ENCODE peak calls at places on chromosomes 3 and 15, in nine cellular contexts. One of them, this sample, is unnamed.

GRCh38 chr3:72100626-72101187 is 315.8 kb upstream of the PROK2 start:
- DNase-seq in adrenal gland: peak
- DNase-seq in left ventricle myocardium inferior: peak
- DNase-seq in dorsolateral prefrontal cortex: peak
- DNase-seq in Calu3: peak
- DNase-seq in GM13976: peak
- DNase-seq in neural progenitor cell: peak
- DNase-seq in HL-60: peak
- DNase-seq in activated B cell treated with CpG ODN at 0.5 μM for 24 hours: peak
- DNase-seq in this sample: peak

GRCh38 chr3:20622304-20622703 is 436.3 kb upstream of the SGO1 start:
- DNase-seq in Calu3: no peak
- DNase-seq in GM13976: no peak
- DNase-seq in activated B cell treated with CpG ODN at 0.5 μM for 24 hours: no peak
- DNase-seq in HL-60: no peak
- DNase-seq in adrenal gland: no peak
- DNase-seq in dorsolateral prefrontal cortex: no peak
- DNase-seq in neural progenitor cell: no peak
- DNase-seq in left ventricle myocardium inferior: no peak
- DNase-seq in this sample: no peak

GRCh38 chr3:106018929-106019328 is 150.1 kb upstream of the CBLB start:
- DNase-seq in HL-60: no peak
- DNase-seq in neural progenitor cell: no peak
- DNase-seq in adrenal gland: no peak
- DNase-seq in dorsolateral prefrontal cortex: no peak
- DNase-seq in activated B cell treated with CpG ODN at 0.5 μM for 24 hours: no peak
- DNase-seq in GM13976: no peak
- DNase-seq in Calu3: no peak
- DNase-seq in left ventricle myocardium inferior: no peak
- DNase-seq in this sample: no peak

GRCh38 chr3:57637391-57637790 is 40.2 kb upstream of the ARF4 start:
- DNase-seq in Calu3: no peak
- DNase-seq in activated B cell treated with CpG ODN at 0.5 μM for 24 hours: no peak
- DNase-seq in HL-60: no peak
- DNase-seq in dorsolateral prefrontal cortex: no peak
- DNase-seq in neural progenitor cell: no peak
- DNase-seq in left ventricle myocardium inferior: no peak
- DNase-seq in adrenal gland: no peak
- DNase-seq in GM13976: no peak
- DNase-seq in this sample: no peak

GRCh38 chr15:45794768-45795486 is 160.1 kb downstream of the SQOR start:
- DNase-seq in left ventricle myocardium inferior: no peak
- DNase-seq in GM13976: no peak
- DNase-seq in Calu3: no peak
- DNase-seq in activated B cell treated with CpG ODN at 0.5 μM for 24 hours: no peak
- DNase-seq in HL-60: no peak
- DNase-seq in dorsolateral prefrontal cortex: no peak
- DNase-seq in adrenal gland: no peak
- DNase-seq in neural progenitor cell: no peak
- DNase-seq in this sample: no peak

GRCh38 chr15:64523240-64523639 is 62.9 kb downstream of the ZNF609 start:
- DNase-seq in neural progenitor cell: no peak
- DNase-seq in dorsolateral prefrontal cortex: no peak
- DNase-seq in Calu3: no peak
- DNase-seq in GM13976: no peak
- DNase-seq in HL-60: no peak
- DNase-seq in activated B cell treated with CpG ODN at 0.5 μM for 24 hours: no peak
- DNase-seq in adrenal gland: no peak
- DNase-seq in left ventricle myocardium inferior: no peak
- DNase-seq in this sample: no peak

GRCh38 chr15:39426552-39427532 is 154.0 kb upstream of the THBS1 start:
- DNase-seq in HL-60: peak
- DNase-seq in left ventricle myocardium inferior: peak
- DNase-seq in GM13976: peak
- DNase-seq in adrenal gland: peak
- DNase-seq in dorsolateral prefrontal cortex: peak
- DNase-seq in activated B cell treated with CpG ODN at 0.5 μM for 24 hours: no peak
- DNase-seq in Calu3: no peak
- DNase-seq in neural progenitor cell: peak
- DNase-seq in this sample: peak

GRCh38 chr15:75531041-75531450 is 48.1 kb downstream of the PTPN9 start:
- DNase-seq in left ventricle myocardium inferior: peak
- DNase-seq in activated B cell treated with CpG ODN at 0.5 μM for 24 hours: no peak
- DNase-seq in neural progenitor cell: no peak
- DNase-seq in dorsolateral prefrontal cortex: no peak
- DNase-seq in Calu3: no peak
- DNase-seq in adrenal gland: peak
- DNase-seq in GM13976: no peak
- DNase-seq in HL-60: no peak
- DNase-seq in this sample: no peak

GRCh38 chr3:67656614-67657013 is 2.2 kb upstream of the SUCLG2 start:
- DNase-seq in left ventricle myocardium inferior: no peak
- DNase-seq in activated B cell treated with CpG ODN at 0.5 μM for 24 hours: no peak
- DNase-seq in dorsolateral prefrontal cortex: no peak
- DNase-seq in adrenal gland: no peak
- DNase-seq in neural progenitor cell: no peak
- DNase-seq in Calu3: no peak
- DNase-seq in GM13976: no peak
- DNase-seq in HL-60: no peak
- DNase-seq in this sample: no peak

GRCh38 chr3:8886556-8886955 is 76.7 kb downstream of the RAD18 start:
- DNase-seq in left ventricle myocardium inferior: no peak
- DNase-seq in activated B cell treated with CpG ODN at 0.5 μM for 24 hours: no peak
- DNase-seq in neural progenitor cell: no peak
- DNase-seq in HL-60: no peak
- DNase-seq in dorsolateral prefrontal cortex: no peak
- DNase-seq in GM13976: no peak
- DNase-seq in adrenal gland: no peak
- DNase-seq in Calu3: no peak
- DNase-seq in this sample: no peak

GRCh38 chr3:99765042-99765942 is 52.4 kb upstream of the CMSS1 start:
- DNase-seq in Calu3: no peak
- DNase-seq in GM13976: no peak
- DNase-seq in adrenal gland: no peak
- DNase-seq in activated B cell treated with CpG ODN at 0.5 μM for 24 hours: no peak
- DNase-seq in HL-60: no peak
- DNase-seq in neural progenitor cell: no peak
- DNase-seq in dorsolateral prefrontal cortex: no peak
- DNase-seq in left ventricle myocardium inferior: no peak
- DNase-seq in this sample: no peak

GRCh38 chr3:140568842-140569520 is 108.9 kb upstream of the TRIM42 start:
- DNase-seq in Calu3: no peak
- DNase-seq in neural progenitor cell: no peak
- DNase-seq in dorsolateral prefrontal cortex: no peak
- DNase-seq in adrenal gland: peak
- DNase-seq in GM13976: no peak
- DNase-seq in activated B cell treated with CpG ODN at 0.5 μM for 24 hours: no peak
- DNase-seq in left ventricle myocardium inferior: peak
- DNase-seq in HL-60: no peak
- DNase-seq in this sample: no peak

GRCh38 chr3:139111392-139112229 is 66.9 kb upstream of the PRR23C start:
- DNase-seq in dorsolateral prefrontal cortex: peak
- DNase-seq in neural progenitor cell: peak
- DNase-seq in adrenal gland: peak
- DNase-seq in GM13976: peak
- DNase-seq in left ventricle myocardium inferior: peak
- DNase-seq in HL-60: peak
- DNase-seq in Calu3: peak
- DNase-seq in activated B cell treated with CpG ODN at 0.5 μM for 24 hours: no peak
- DNase-seq in this sample: peak

GRCh38 chr3:112629425-112629824 is 11.5 kb downstream of the CCDC80 start:
- DNase-seq in Calu3: peak
- DNase-seq in left ventricle myocardium inferior: peak
- DNase-seq in GM13976: no peak
- DNase-seq in HL-60: no peak
- DNase-seq in activated B cell treated with CpG ODN at 0.5 μM for 24 hours: no peak
- DNase-seq in neural progenitor cell: no peak
- DNase-seq in adrenal gland: peak
- DNase-seq in dorsolateral prefrontal cortex: peak
- DNase-seq in this sample: peak

GRCh38 chr15:70198441-70199123 is 100.9 kb upstream of the TLE3 start:
- DNase-seq in neural progenitor cell: no peak
- DNase-seq in dorsolateral prefrontal cortex: no peak
- DNase-seq in GM13976: no peak
- DNase-seq in Calu3: no peak
- DNase-seq in left ventricle myocardium inferior: no peak
- DNase-seq in adrenal gland: no peak
- DNase-seq in activated B cell treated with CpG ODN at 0.5 μM for 24 hours: no peak
- DNase-seq in HL-60: no peak
- DNase-seq in this sample: no peak

GRCh38 chr3:178949896-178950295 is 121.7 kb downstream of the ZMAT3 start:
- DNase-seq in adrenal gland: no peak
- DNase-seq in Calu3: no peak
- DNase-seq in dorsolateral prefrontal cortex: no peak
- DNase-seq in left ventricle myocardium inferior: no peak
- DNase-seq in HL-60: no peak
- DNase-seq in GM13976: no peak
- DNase-seq in neural progenitor cell: no peak
- DNase-seq in activated B cell treated with CpG ODN at 0.5 μM for 24 hours: no peak
- DNase-seq in this sample: no peak

GRCh38 chr3:111581403-111582113 is 13.6 kb downstream of the ZBED2 start:
- DNase-seq in left ventricle myocardium inferior: no peak
- DNase-seq in GM13976: no peak
- DNase-seq in HL-60: no peak
- DNase-seq in Calu3: no peak
- DNase-seq in adrenal gland: no peak
- DNase-seq in activated B cell treated with CpG ODN at 0.5 μM for 24 hours: no peak
- DNase-seq in neural progenitor cell: no peak
- DNase-seq in dorsolateral prefrontal cortex: no peak
- DNase-seq in this sample: no peak

GRCh38 chr3:111585214-111585613 is 9.9 kb downstream of the ZBED2 start:
- DNase-seq in Calu3: peak
- DNase-seq in left ventricle myocardium inferior: no peak
- DNase-seq in dorsolateral prefrontal cortex: no peak
- DNase-seq in activated B cell treated with CpG ODN at 0.5 μM for 24 hours: no peak
- DNase-seq in GM13976: no peak
- DNase-seq in neural progenitor cell: no peak
- DNase-seq in adrenal gland: no peak
- DNase-seq in HL-60: no peak
- DNase-seq in this sample: no peak

GRCh38 chr3:111584724-111585123 is 10.4 kb downstream of the ZBED2 start:
- DNase-seq in activated B cell treated with CpG ODN at 0.5 μM for 24 hours: no peak
- DNase-seq in HL-60: no peak
- DNase-seq in dorsolateral prefrontal cortex: no peak
- DNase-seq in adrenal gland: no peak
- DNase-seq in neural progenitor cell: no peak
- DNase-seq in GM13976: no peak
- DNase-seq in Calu3: no peak
- DNase-seq in left ventricle myocardium inferior: no peak
- DNase-seq in this sample: no peak

GRCh38 chr3:111579495-111579894 is 15.7 kb downstream of the ZBED2 start:
- DNase-seq in neural progenitor cell: no peak
- DNase-seq in dorsolateral prefrontal cortex: no peak
- DNase-seq in activated B cell treated with CpG ODN at 0.5 μM for 24 hours: no peak
- DNase-seq in Calu3: no peak
- DNase-seq in left ventricle myocardium inferior: no peak
- DNase-seq in adrenal gland: no peak
- DNase-seq in GM13976: no peak
- DNase-seq in HL-60: no peak
- DNase-seq in this sample: no peak

GRCh38 chr3:111582114-111582461 is 13.1 kb downstream of the ZBED2 start:
- DNase-seq in activated B cell treated with CpG ODN at 0.5 μM for 24 hours: no peak
- DNase-seq in adrenal gland: no peak
- DNase-seq in HL-60: no peak
- DNase-seq in Calu3: no peak
- DNase-seq in left ventricle myocardium inferior: no peak
- DNase-seq in GM13976: no peak
- DNase-seq in dorsolateral prefrontal cortex: no peak
- DNase-seq in neural progenitor cell: no peak
- DNase-seq in this sample: no peak
- TF ChIP-seq CTCF in activated B cell treated with CpG ODN at 0.5 μM for 24 hours: no peak
- TF ChIP-seq CTCF in adrenal gland: no peak
- TF ChIP-seq CTCF in HL-60: no peak
- TF ChIP-seq CTCF in Calu3: no peak
- TF ChIP-seq CTCF in left ventricle myocardium inferior: no peak
- TF ChIP-seq CTCF in GM13976: no peak
- TF ChIP-seq CTCF in dorsolateral prefrontal cortex: no peak
- TF ChIP-seq CTCF in neural progenitor cell: no peak
- TF ChIP-seq CTCF in this sample: no peak

GRCh38 chr3:193086688-193087087 is 154.3 kb upstream of the PLAAT1 start:
- DNase-seq in GM13976: no peak
- DNase-seq in HL-60: no peak
- DNase-seq in activated B cell treated with CpG ODN at 0.5 μM for 24 hours: no peak
- DNase-seq in dorsolateral prefrontal cortex: no peak
- DNase-seq in adrenal gland: no peak
- DNase-seq in Calu3: peak
- DNase-seq in neural progenitor cell: no peak
- DNase-seq in left ventricle myocardium inferior: no peak
- DNase-seq in this sample: no peak

GRCh38 chr3:193085655-193086054 is 155.4 kb upstream of the PLAAT1 start:
- DNase-seq in adrenal gland: no peak
- DNase-seq in GM13976: no peak
- DNase-seq in dorsolateral prefrontal cortex: no peak
- DNase-seq in HL-60: no peak
- DNase-seq in activated B cell treated with CpG ODN at 0.5 μM for 24 hours: no peak
- DNase-seq in neural progenitor cell: no peak
- DNase-seq in left ventricle myocardium inferior: no peak
- DNase-seq in Calu3: no peak
- DNase-seq in this sample: no peak

GRCh38 chr3:193087336-193087735 is 153.7 kb upstream of the PLAAT1 start:
- DNase-seq in adrenal gland: no peak
- DNase-seq in GM13976: no peak
- DNase-seq in Calu3: peak
- DNase-seq in left ventricle myocardium inferior: no peak
- DNase-seq in activated B cell treated with CpG ODN at 0.5 μM for 24 hours: no peak
- DNase-seq in dorsolateral prefrontal cortex: no peak
- DNase-seq in neural progenitor cell: no peak
- DNase-seq in HL-60: no peak
- DNase-seq in this sample: no peak
- TF ChIP-seq CTCF in adrenal gland: no peak
- TF ChIP-seq CTCF in GM13976: no peak
- TF ChIP-seq CTCF in Calu3: no peak
- TF ChIP-seq CTCF in left ventricle myocardium inferior: no peak
- TF ChIP-seq CTCF in activated B cell treated with CpG ODN at 0.5 μM for 24 hours: no peak
- TF ChIP-seq CTCF in dorsolateral prefrontal cortex: no peak
- TF ChIP-seq CTCF in neural progenitor cell: no peak
- TF ChIP-seq CTCF in HL-60: no peak
- TF ChIP-seq CTCF in this sample: no peak

GRCh38 chr3:115085197-115085865 is 61.8 kb downstream of the ZBTB20 start:
- DNase-seq in activated B cell treated with CpG ODN at 0.5 μM for 24 hours: no peak
- DNase-seq in Calu3: no peak
- DNase-seq in HL-60: no peak
- DNase-seq in neural progenitor cell: peak
- DNase-seq in adrenal gland: no peak
- DNase-seq in GM13976: no peak
- DNase-seq in dorsolateral prefrontal cortex: no peak
- DNase-seq in left ventricle myocardium inferior: no peak
- DNase-seq in this sample: no peak
- TF ChIP-seq CTCF in activated B cell treated with CpG ODN at 0.5 μM for 24 hours: no peak
- TF ChIP-seq CTCF in Calu3: no peak
- TF ChIP-seq CTCF in HL-60: no peak
- TF ChIP-seq CTCF in neural progenitor cell: peak
- TF ChIP-seq CTCF in adrenal gland: no peak
- TF ChIP-seq CTCF in GM13976: no peak
- TF ChIP-seq CTCF in dorsolateral prefrontal cortex: no peak
- TF ChIP-seq CTCF in left ventricle myocardium inferior: peak
- TF ChIP-seq CTCF in this sample: no peak

GRCh38 chr3:4996771-4997291 is 17.6 kb downstream of the BHLHE40 start:
- DNase-seq in adrenal gland: no peak
- DNase-seq in GM13976: no peak
- DNase-seq in left ventricle myocardium inferior: no peak
- DNase-seq in Calu3: no peak
- DNase-seq in activated B cell treated with CpG ODN at 0.5 μM for 24 hours: no peak
- DNase-seq in HL-60: no peak
- DNase-seq in dorsolateral prefrontal cortex: no peak
- DNase-seq in neural progenitor cell: no peak
- DNase-seq in this sample: no peak
- TF ChIP-seq CTCF in adrenal gland: no peak
- TF ChIP-seq CTCF in GM13976: no peak
- TF ChIP-seq CTCF in left ventricle myocardium inferior: no peak
- TF ChIP-seq CTCF in Calu3: no peak
- TF ChIP-seq CTCF in activated B cell treated with CpG ODN at 0.5 μM for 24 hours: no peak
- TF ChIP-seq CTCF in HL-60: no peak
- TF ChIP-seq CTCF in dorsolateral prefrontal cortex: no peak
- TF ChIP-seq CTCF in neural progenitor cell: no peak
- TF ChIP-seq CTCF in this sample: no peak